ENCODE peak calls at places on chromosomes 12 and 14, in nine cellular contexts. X, F, P, N, U, Z, K, B and Q are unnamed samples.

GRCh38 chr14:30608533-30609006 is 13.5 kb upstream of the SCFD1 start:
- DNase-seq in K (peak; percentile 47), F (no peak), U (peak; percentile 68), B (no peak), N (no peak), X (no peak), Z (no peak), P (no peak), Q (no peak)

GRCh38 chr14:100603341-100604125 is 16.3 kb upstream of the BEGAIN start:
- DNase-seq in X (no peak), N (no peak), B (no peak), K (no peak), P (no peak), Z (no peak), F (no peak), U (no peak), Q (no peak)

GRCh38 chr12:43325786-43326185 is 226.2 kb downstream of the ADAMTS20 start:
- DNase-seq in P (no peak), Z (no peak), F (no peak), B (no peak), X (no peak), K (no peak), N (no peak), U (no peak), Q (no peak)

GRCh38 chr12:2291182-2291832 is 238.5 kb downstream of the CACNA1C start:
- DNase-seq in Z (peak; percentile 36), F (peak; percentile 52), K (peak; percentile 27), U (peak; percentile 83), P (no peak), B (no peak), N (no peak), X (peak; percentile 81), Q (peak; percentile 64)

GRCh38 chr14:103126873-103127304 is 3.6 kb downstream of the TNFAIP2 start:
- DNase-seq in F (no peak), X (peak; percentile 91), B (no peak), Z (peak; percentile 52), U (no peak), N (no peak), P (peak; percentile 29), K (peak; percentile 86), Q (peak; percentile 81)

GRCh38 chr12:62724947-62725447 is 210.0 kb downstream of the PPM1H start:
- DNase-seq in K (peak; percentile 58), N (no peak), P (no peak), U (no peak), X (peak; percentile 94), Z (no peak), F (peak; percentile 99), B (peak; percentile 41), Q (peak; percentile 32)

GRCh38 chr14:91356218-91356763 is 61.3 kb downstream of the CCDC88C start:
- DNase-seq in F (no peak), P (no peak), U (no peak), N (no peak), X (no peak), K (no peak), Z (no peak), B (no peak), Q (no peak)

GRCh38 chr14:105050551-105050897 is 14.7 kb downstream of the GPR132 start:
- DNase-seq in N (no peak), B (peak; percentile 23), F (peak; percentile 16), Z (no peak), X (no peak), U (peak; percentile 16), P (no peak), K (peak; percentile 76), Q (no peak)

GRCh38 chr14:61387076-61387475 is 65.7 kb downstream of the PRKCH start:
- DNase-seq in U (no peak), X (no peak), P (no peak), F (no peak), N (no peak), B (no peak), K (no peak), Z (no peak), Q (no peak)

GRCh38 chr12:103844296-103844695 is 3.3 kb upstream of the NT5DC3 start:
- DNase-seq in Z (no peak), P (no peak), F (no peak), U (no peak), N (no peak), B (no peak), K (no peak), X (no peak), Q (no peak)

GRCh38 chr12:56634242-56634836 is 4.2 kb upstream of the BAZ2A start:
- DNase-seq in F (peak; percentile 45), B (peak; percentile 36), N (peak; percentile 46), X (peak; percentile 95), U (peak; percentile 67), Z (no peak), P (no peak), K (peak; percentile 72), Q (peak; percentile 82)

GRCh38 chr12:92503977-92504966 is 198.5 kb upstream of the PLEKHG7 start:
- DNase-seq in X (no peak), U (peak; percentile 20), B (peak; percentile 55), K (peak; percentile 43), Z (no peak), P (peak; percentile 30), F (no peak), N (no peak), Q (no peak)

GRCh38 chr12:7175493-7175892 is 14.0 kb upstream of the PEX5 start:
- DNase-seq in K (no peak), U (no peak), N (no peak), P (no peak), Z (no peak), X (no peak), F (no peak), B (no peak), Q (no peak)

GRCh38 chr12:43921666-43922337 is 85.9 kb downstream of the TMEM117 start:
- DNase-seq in X (peak; percentile 76), F (no peak), U (no peak), N (no peak), K (no peak), Z (no peak), B (no peak), P (no peak), Q (no peak)

GRCh38 chr12:42585175-42585845 is 4.2 kb downstream of the PRICKLE1 start:
- DNase-seq in X (no peak), B (no peak), P (no peak), K (no peak), Z (no peak), U (no peak), N (no peak), F (no peak), Q (no peak)